ENCODE peak calls at places on chromosomes 1 and 21, in eight cellular contexts. F, U, R, G, N, E, O and X are unnamed samples.

GRCh38 chr1:1602941-1603506 is 3.1 kb upstream of the FNDC10 start:
- DNase-seq in N (no peak), E (no peak), O (no peak), R (no peak), F (no peak), U (no peak), G (no peak), X (no peak)

GRCh38 chr1:180175806-180176205 is 21.1 kb downstream of the QSOX1 start:
- DNase-seq in G (no peak), R (no peak), F (no peak), E (no peak), N (no peak), U (no peak), O (no peak), X (no peak)

GRCh38 chr1:19621274-19621950 is 22.7 kb upstream of the NBL1 start:
- DNase-seq in R (no peak), O (no peak), G (no peak), E (no peak), N (no peak), U (no peak), F (no peak), X (no peak)

GRCh38 chr1:206419250-206419649 is 51.0 kb upstream of the IKBKE start:
- DNase-seq in U (no peak), R (no peak), G (no peak), E (no peak), N (no peak), F (no peak), O (no peak), X (no peak)

GRCh38 chr1:47534417-47534816 is 96.6 kb downstream of the FOXD2 start:
- DNase-seq in O (no peak), U (no peak), R (no peak), F (no peak), G (no peak), E (no peak), N (peak), X (no peak)

GRCh38 chr1:55300975-55301374 is 85.8 kb upstream of the USP24 start:
- DNase-seq in N (no peak), O (no peak), F (no peak), E (no peak), U (no peak), R (no peak), G (no peak), X (no peak)

GRCh38 chr21:38319781-38320180 is 63.0 kb downstream of the KCNJ15 start:
- DNase-seq in U (no peak), F (no peak), E (no peak), R (no peak), G (no peak), O (no peak), N (no peak), X (no peak)

GRCh38 chr1:109904105-109904817 is 6.4 kb upstream of the CSF1 start:
- DNase-seq in R (no peak), F (no peak), U (no peak), E (no peak), N (no peak), O (no peak), G (peak), X (no peak)

GRCh38 chr21:32909393-32909792 is 116.3 kb upstream of the OLIG2 start:
- DNase-seq in F (no peak), E (no peak), U (no peak), O (no peak), G (no peak), R (no peak), N (no peak), X (no peak)

GRCh38 chr1:117623698-117624097 is 17.9 kb downstream of the TENT5C start:
- DNase-seq in O (no peak), N (no peak), E (no peak), G (no peak), F (no peak), U (no peak), R (no peak), X (no peak)

GRCh38 chr1:181140891-181141290 is 52.4 kb downstream of the IER5 start:
- DNase-seq in F (no peak), O (no peak), G (no peak), U (no peak), N (no peak), E (no peak), R (no peak), X (no peak)

GRCh38 chr1:11784993-11785769 is 20.6 kb downstream of the MTHFR start:
- DNase-seq in U (no peak), O (peak), N (peak), E (peak), F (peak), R (no peak), G (peak), X (no peak)

GRCh38 chr1:47752048-47752451 is 245.1 kb downstream of the TRABD2B start:
- DNase-seq in E (no peak), U (no peak), N (no peak), O (no peak), G (no peak), R (no peak), F (no peak), X (no peak)

GRCh38 chr21:43691086-43691795 is 27.7 kb upstream of the PDXK start:
- DNase-seq in N (no peak), R (no peak), U (no peak), O (no peak), E (no peak), F (no peak), G (no peak), X (no peak)

GRCh38 chr1:234582626-234583354 is 27.2 kb downstream of the IRF2BP2 start:
- DNase-seq in U (peak), N (no peak), O (no peak), G (no peak), F (no peak), E (no peak), R (no peak), X (no peak)

GRCh38 chr1:92755541-92756351 is 29.2 kb downstream of the EVI5 start:
- DNase-seq in G (peak), U (no peak), R (no peak), F (no peak), O (no peak), N (peak), E (no peak), X (no peak)

GRCh38 chr1:115056395-115056798 is 26.8 kb downstream of the TSHB start:
- DNase-seq in F (no peak), N (peak), E (peak), U (no peak), R (no peak), G (no peak), O (peak), X (peak)

GRCh38 chr1:64060611-64061302 is 142.7 kb upstream of the UBE2U start:
- DNase-seq in E (no peak), O (no peak), G (no peak), N (peak), R (no peak), F (no peak), U (no peak), X (no peak)

GRCh38 chr1:208216062-208216461 is 28.1 kb downstream of the PLXNA2 start:
- DNase-seq in F (no peak), O (no peak), G (no peak), N (peak), U (no peak), R (no peak), E (no peak), X (no peak)

GRCh38 chr1:102045752-102046151 is 49.0 kb upstream of the OLFM3 start:
- DNase-seq in F (no peak), E (no peak), N (no peak), G (no peak), O (no peak), R (no peak), U (no peak), X (no peak)

GRCh38 chr21:34128124-34128523 is 54.7 kb downstream of the MRPS6 start:
- DNase-seq in G (no peak), N (no peak), O (no peak), E (no peak), U (no peak), R (no peak), F (no peak), X (no peak)

GRCh38 chr1:14786104-14786675 is 187.7 kb downstream of the KAZN start:
- DNase-seq in F (no peak), E (no peak), R (no peak), N (no peak), G (no peak), U (no peak), O (no peak), X (no peak)

GRCh38 chr1:154609398-154610380 is 1.7 kb upstream of the ADAR start:
- DNase-seq in E (peak), O (peak), F (peak), G (no peak), N (no peak), U (peak), R (peak), X (peak)

GRCh38 chr1:200925821-200926220 is 31.1 kb downstream of the INAVA start:
- DNase-seq in E (no peak), F (no peak), G (no peak), O (no peak), U (no peak), N (no peak), R (no peak), X (no peak)

GRCh38 chr1:55055084-55055882 is 15.9 kb downstream of the PCSK9 start:
- DNase-seq in U (no peak), G (no peak), N (peak), F (no peak), E (no peak), O (no peak), R (no peak), X (no peak)

GRCh38 chr1:96966536-96967138 is 245.1 kb downstream of the PTBP2 start:
- DNase-seq in O (peak), G (peak), U (peak), F (peak), N (peak), E (peak), R (peak), X (peak)

GRCh38 chr1:85427844-85428243 is 37.1 kb downstream of the DDAH1 start:
- DNase-seq in E (no peak), R (no peak), N (no peak), G (no peak), F (no peak), O (no peak), U (no peak), X (no peak)

GRCh38 chr1:2098301-2098698 is 48.1 kb downstream of the PRKCZ start:
- DNase-seq in G (peak), R (no peak), F (no peak), N (no peak), U (no peak), O (no peak), E (no peak), X (no peak)

GRCh38 chr1:219381396-219381795 is 207.7 kb downstream of the LYPLAL1 start:
- DNase-seq in F (no peak), N (no peak), G (no peak), U (no peak), O (no peak), E (no peak), R (no peak), X (no peak)

GRCh38 chr1:41161851-41162250 is 80.3 kb downstream of the SCMH1 start:
- DNase-seq in O (no peak), R (no peak), U (peak), N (no peak), F (no peak), E (no peak), G (no peak), X (no peak)

GRCh38 chr1:33137800-33138199 is 44.0 kb downstream of the TRIM62 start:
- DNase-seq in R (no peak), N (peak), G (peak), U (no peak), E (no peak), F (peak), O (no peak), X (no peak)

GRCh38 chr1:31666290-31666963 is 21.8 kb upstream of the PEF1 start:
- DNase-seq in E (no peak), R (no peak), N (peak), O (no peak), U (peak), G (peak), F (no peak), X (no peak)

GRCh38 chr1:19156676-19157075 is 53.4 kb downstream of the UBR4 start:
- DNase-seq in N (no peak), R (no peak), E (no peak), G (no peak), F (no peak), U (no peak), O (no peak), X (no peak)

GRCh38 chr1:111025109-111025508 is 61.4 kb upstream of the LRIF1 start:
- DNase-seq in U (no peak), G (no peak), F (no peak), R (no peak), O (no peak), N (no peak), E (no peak), X (no peak)

GRCh38 chr1:60825593-60825992 is 256.8 kb upstream of the NFIA start:
- DNase-seq in R (no peak), G (no peak), N (no peak), E (no peak), U (no peak), F (no peak), O (no peak), X (no peak)

GRCh38 chr1:32685498-32685897 is 17.1 kb downstream of the SYNC start:
- DNase-seq in G (no peak), E (no peak), O (no peak), N (no peak), F (no peak), R (no peak), U (no peak), X (no peak)

GRCh38 chr1:51898090-51898734 is 19.7 kb upstream of the NRDC start:
- DNase-seq in G (no peak), R (no peak), N (peak), E (peak), U (no peak), F (no peak), O (no peak), X (no peak)

GRCh38 chr1:88608139-88608943 is 75.7 kb upstream of the PKN2 start:
- DNase-seq in F (no peak), R (no peak), N (peak), G (no peak), O (no peak), E (peak), U (peak), X (no peak)

GRCh38 chr1:93680121-93681094 is 1.2 kb downstream of the BCAR3 start:
- DNase-seq in G (peak), U (peak), O (peak), N (peak), E (peak), F (peak), R (no peak), X (peak)

GRCh38 chr1:94602312-94602711 is 60.8 kb upstream of the F3 start:
- DNase-seq in E (no peak), G (no peak), U (no peak), N (peak), F (no peak), O (no peak), R (no peak), X (no peak)